ENCODE peak calls at places on chromosomes 4 and X, in five cellular contexts. I is aorta, K is lung, Q is adipocyte, M is PC-3. N is an unnamed sample.

GRCh38 chr4:41427306-41427882 is 110.6 kb upstream of the LIMCH1 start:
- DNase-seq in I (no peak), K (no peak), Q (no peak), M (no peak), N (no peak)

GRCh38 chr4:100913685-100914084 is 395.9 kb upstream of the EMCN start:
- DNase-seq in I (no peak), K (no peak), Q (no peak), M (no peak), N (no peak)

GRCh38 chr4:1060121-1060520 is 48.7 kb downstream of the FGFRL1 start:
- DNase-seq in I (peak), K (no peak), Q (no peak), M (no peak), N (no peak)

GRCh38 chr4:101282076-101282844 is 65.1 kb downstream of the PPP3CA start:
- DNase-seq in I (no peak), K (no peak), Q (no peak), M (no peak), N (no peak)

GRCh38 chrX:1400049-1400448 is 8.1 kb upstream of the SLC25A6 start:
- DNase-seq in I (peak), K (no peak), Q (no peak), M (no peak), N (no peak)

GRCh38 chr4:56048621-56049427 is 100.1 kb downstream of the CEP135 start:
- DNase-seq in I (peak), K (no peak), Q (peak), M (peak), N (no peak)

GRCh38 chr4:47074836-47075235 is 43.5 kb downstream of the GABRB1 start:
- DNase-seq in I (no peak), K (no peak), Q (no peak), M (no peak), N (no peak)

GRCh38 chrX:121195719-121196118 is 148.3 kb downstream of the GLUD2 start:
- DNase-seq in I (no peak), K (no peak), Q (no peak), M (no peak), N (no peak)

GRCh38 chrX:1727531-1728027 is 112.7 kb downstream of the ASMT start:
- DNase-seq in I (peak), K (no peak), Q (peak), M (peak), N (peak)

GRCh38 chr4:161428180-161428965 is 735.4 kb downstream of the FSTL5 start:
- DNase-seq in I (no peak), K (no peak), Q (no peak), M (no peak), N (no peak)

GRCh38 chrX:103794117-103794516 is 17.5 kb downstream of the PLP1 start:
- DNase-seq in I (no peak), K (no peak), Q (no peak), M (no peak), N (no peak)

GRCh38 chr4:83362492-83363329 is 28.1 kb upstream of the HPSE start:
- DNase-seq in I (no peak), K (no peak), Q (peak), M (peak), N (peak)

GRCh38 chrX:356385-357034 is 30.2 kb downstream of the PPP2R3B start:
- DNase-seq in I (peak), K (no peak), Q (peak), M (peak), N (no peak)

GRCh38 chrX:136196691-136197155 is 49.4 kb downstream of the FHL1 start:
- DNase-seq in I (no peak), K (no peak), Q (peak), M (peak), N (no peak)

GRCh38 chr4:153409412-153409811 is 56.7 kb upstream of the TMEM131L start:
- DNase-seq in I (no peak), K (no peak), Q (peak), M (peak), N (peak)

GRCh38 chr4:151256134-151256533 is 20.8 kb upstream of the PRSS48 start:
- DNase-seq in I (no peak), K (no peak), Q (no peak), M (no peak), N (no peak)

GRCh38 chr4:26173619-26174018 is 147.2 kb upstream of the RBPJ start:
- DNase-seq in I (no peak), K (no peak), Q (peak), M (no peak), N (no peak)

GRCh38 chr4:176879370-176880116 is 86.8 kb upstream of the VEGFC start:
- DNase-seq in I (no peak), K (no peak), Q (peak), M (no peak), N (peak)

GRCh38 chr4:109408711-109409110 is 24.9 kb upstream of the SEC24B start:
- DNase-seq in I (no peak), K (no peak), Q (peak), M (no peak), N (no peak)

GRCh38 chrX:26762253-26762652 is 546.3 kb downstream of the MAGEB5 start:
- DNase-seq in I (no peak), K (no peak), Q (no peak), M (no peak), N (no peak)

GRCh38 chr4:21656832-21657231 is 291.7 kb downstream of the KCNIP4 start:
- DNase-seq in I (no peak), K (no peak), Q (peak), M (peak), N (peak)

GRCh38 chr4:80232707-80233370 is 33.6 kb upstream of the FGF5 start:
- DNase-seq in I (no peak), K (no peak), Q (no peak), M (no peak), N (no peak)

GRCh38 chr4:139921551-139922184 is 232.3 kb downstream of the MAML3 start:
- DNase-seq in I (no peak), K (peak), Q (no peak), M (peak), N (peak)

GRCh38 chr4:21013501-21013900 is 313.2 kb downstream of the PACRGL start:
- DNase-seq in I (no peak), K (no peak), Q (no peak), M (peak), N (peak)

GRCh38 chr4:30718021-30718888 is 1.9 kb upstream of the PCDH7 start:
- DNase-seq in I (peak), K (no peak), Q (peak), M (peak), N (peak)

GRCh38 chrX:70806081-70806480 is 102.4 kb downstream of the TEX11 start:
- DNase-seq in I (no peak), K (no peak), Q (no peak), M (no peak), N (no peak)

GRCh38 chrX:103356023-103356798 is at the start of gene TCEAL9:
- DNase-seq in I (peak), K (peak), Q (peak), M (peak), N (peak)

GRCh38 chr4:83631066-83631465 is 95.2 kb downstream of the GPAT3 start:
- DNase-seq in I (no peak), K (no peak), Q (peak), M (no peak), N (no peak)

GRCh38 chr4:43379001-43379400 is 486.5 kb downstream of the GRXCR1 start:
- DNase-seq in I (no peak), K (no peak), Q (no peak), M (no peak), N (no peak)

GRCh38 chr4:188987011-188987410 is 847.8 kb downstream of the TRIML1 start:
- DNase-seq in I (no peak), K (no peak), Q (no peak), M (no peak), N (peak)

DNA sequence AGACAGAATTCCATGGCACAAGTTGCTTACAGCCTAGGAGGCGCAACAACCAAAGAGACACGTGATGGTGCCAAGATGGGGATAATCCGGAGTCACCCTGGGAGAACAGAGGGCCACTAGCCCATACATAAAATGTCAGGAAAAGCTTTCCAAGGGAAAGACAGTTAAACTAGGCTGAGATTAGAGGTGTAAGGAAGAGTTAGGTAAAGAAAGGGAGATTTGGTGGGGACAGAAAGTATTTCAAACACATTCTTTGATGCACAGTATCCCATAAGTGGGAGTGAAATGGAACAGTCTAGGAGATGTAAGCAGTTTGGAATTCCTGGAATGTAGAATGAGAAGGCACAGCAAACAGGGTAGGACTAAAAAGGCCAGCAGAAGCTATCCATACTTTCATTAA is 860.9 kb upstream of the LCORL start:
- DNase-seq in I (no peak), K (no peak), Q (peak), M (peak), N (peak)
- H3K4me3 ChIP-seq in I (no peak), K (no peak), Q (no peak), M (no peak), N (no peak)

GRCh38 chrX:119885554-119886428 is 9.9 kb upstream of the AKAP14 start:
- DNase-seq in I (no peak), K (no peak), Q (no peak), M (peak), N (no peak)

GRCh38 chrX:119887721-119888425 is 7.8 kb upstream of the AKAP14 start:
- DNase-seq in I (peak), K (peak), Q (peak), M (peak), N (peak)
- H3K4me3 ChIP-seq in I (no peak), K (no peak), Q (peak), M (peak), N (peak)

DNA sequence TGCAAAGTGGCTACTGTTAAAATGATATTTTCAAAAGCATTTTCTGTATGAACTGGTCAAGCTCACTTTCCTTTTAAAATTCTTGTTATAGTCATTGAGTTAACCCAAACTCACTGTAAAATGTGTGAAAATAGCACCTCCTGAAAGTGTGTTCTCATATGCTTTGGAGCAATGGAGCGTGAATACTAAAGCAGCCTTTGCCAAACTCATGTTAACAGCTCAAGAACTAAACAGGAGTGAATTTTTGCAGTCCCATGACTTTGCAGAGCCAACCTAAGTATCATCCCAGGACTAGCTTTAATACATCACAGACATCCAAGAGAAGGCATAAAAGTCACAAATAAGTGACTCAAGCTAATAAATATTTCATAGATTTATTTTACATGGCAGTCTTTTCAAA is 2.3 kb downstream of the AMMECR1 start:
- DNase-seq in I (no peak), K (no peak), Q (peak), M (no peak), N (no peak)
- H3K4me3 ChIP-seq in I (no peak), K (no peak), Q (peak), M (peak), N (no peak)

GRCh38 chr4:125398263-125398662 is 83.5 kb downstream of the FAT4 start:
- DNase-seq in I (no peak), K (no peak), Q (no peak), M (no peak), N (no peak)
- H3K4me3 ChIP-seq in I (no peak), K (no peak), Q (peak), M (no peak), N (no peak)

DNA sequence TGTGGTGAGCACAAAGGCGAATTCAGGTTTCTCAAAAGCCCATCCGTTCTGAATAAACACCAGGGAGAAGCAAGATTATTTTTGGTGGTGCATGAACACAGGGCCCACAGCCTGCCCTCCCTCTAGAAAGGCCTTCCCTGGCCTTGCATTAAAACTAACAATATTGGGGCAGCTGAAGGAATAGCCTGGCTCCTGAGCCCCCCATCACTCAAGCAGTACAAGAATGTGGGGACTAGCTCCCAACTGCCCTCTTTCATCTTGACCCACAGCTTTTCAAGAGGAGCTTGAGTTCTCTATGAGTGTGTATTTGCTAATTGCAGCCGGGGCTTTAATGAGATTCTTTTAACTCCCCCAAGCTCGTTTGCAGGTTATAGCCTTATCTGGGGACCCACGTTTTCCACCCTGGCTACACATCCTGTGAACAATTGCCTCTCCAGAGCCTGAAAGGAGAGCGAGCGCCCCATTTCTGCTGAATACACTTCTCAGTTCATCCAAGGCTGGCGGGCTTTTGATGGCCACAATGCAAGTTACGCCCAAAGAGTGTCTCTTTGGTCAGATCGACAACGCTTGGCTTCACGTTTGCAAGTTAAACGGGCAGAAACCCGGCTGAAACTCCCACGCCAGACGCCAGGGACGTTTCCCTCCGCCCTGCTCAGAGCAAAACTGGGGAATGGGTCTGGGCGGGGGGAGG is 4.7 kb upstream of the GSX2 start:
- DNase-seq in I (no peak), K (no peak), Q (no peak), M (no peak), N (no peak)
- H3K4me3 ChIP-seq in I (no peak), K (no peak), Q (no peak), M (no peak), N (no peak)